ENCODE peak calls at places on chromosome 2, in seven cellular contexts. U, M, X, R, E, A and H are unnamed samples.

GRCh38 chr2:26730950-26731349 is 33.1 kb upstream of the SLC35F6 start:
- DNase-seq in U (no peak), M (no peak), X (no peak), R (no peak), E (peak), A (no peak), H (no peak)

GRCh38 chr2:109209941-109210340 is 80.9 kb downstream of the SH3RF3 start:
- DNase-seq in U (no peak), M (no peak), X (no peak), R (no peak), E (no peak), A (no peak), H (no peak)

GRCh38 chr2:13128139-13128538 is 411.4 kb downstream of the TRIB2 start:
- DNase-seq in U (no peak), M (no peak), X (no peak), R (no peak), E (no peak), A (no peak), H (no peak)

GRCh38 chr2:222608081-222608480 is 47.8 kb downstream of the FARSB start:
- DNase-seq in U (no peak), M (no peak), X (no peak), R (no peak), E (no peak), A (no peak), H (no peak)

GRCh38 chr2:134819334-134819733 is 19.1 kb upstream of the ACMSD start:
- DNase-seq in U (no peak), M (no peak), X (peak), R (no peak), E (no peak), A (no peak), H (no peak)

GRCh38 chr2:172662099-172662498 is 73.5 kb upstream of the RAPGEF4 start:
- DNase-seq in U (no peak), M (no peak), X (no peak), R (no peak), E (no peak), A (no peak), H (no peak)

GRCh38 chr2:20424300-20425290 is 22.3 kb upstream of the RHOB start:
- DNase-seq in U (peak), M (no peak), X (no peak), R (peak), E (peak), A (peak), H (peak)

GRCh38 chr2:30149513-30149912 is 2.7 kb downstream of the YPEL5 start:
- DNase-seq in U (peak), M (no peak), X (no peak), R (no peak), E (no peak), A (no peak), H (peak)

DNA sequence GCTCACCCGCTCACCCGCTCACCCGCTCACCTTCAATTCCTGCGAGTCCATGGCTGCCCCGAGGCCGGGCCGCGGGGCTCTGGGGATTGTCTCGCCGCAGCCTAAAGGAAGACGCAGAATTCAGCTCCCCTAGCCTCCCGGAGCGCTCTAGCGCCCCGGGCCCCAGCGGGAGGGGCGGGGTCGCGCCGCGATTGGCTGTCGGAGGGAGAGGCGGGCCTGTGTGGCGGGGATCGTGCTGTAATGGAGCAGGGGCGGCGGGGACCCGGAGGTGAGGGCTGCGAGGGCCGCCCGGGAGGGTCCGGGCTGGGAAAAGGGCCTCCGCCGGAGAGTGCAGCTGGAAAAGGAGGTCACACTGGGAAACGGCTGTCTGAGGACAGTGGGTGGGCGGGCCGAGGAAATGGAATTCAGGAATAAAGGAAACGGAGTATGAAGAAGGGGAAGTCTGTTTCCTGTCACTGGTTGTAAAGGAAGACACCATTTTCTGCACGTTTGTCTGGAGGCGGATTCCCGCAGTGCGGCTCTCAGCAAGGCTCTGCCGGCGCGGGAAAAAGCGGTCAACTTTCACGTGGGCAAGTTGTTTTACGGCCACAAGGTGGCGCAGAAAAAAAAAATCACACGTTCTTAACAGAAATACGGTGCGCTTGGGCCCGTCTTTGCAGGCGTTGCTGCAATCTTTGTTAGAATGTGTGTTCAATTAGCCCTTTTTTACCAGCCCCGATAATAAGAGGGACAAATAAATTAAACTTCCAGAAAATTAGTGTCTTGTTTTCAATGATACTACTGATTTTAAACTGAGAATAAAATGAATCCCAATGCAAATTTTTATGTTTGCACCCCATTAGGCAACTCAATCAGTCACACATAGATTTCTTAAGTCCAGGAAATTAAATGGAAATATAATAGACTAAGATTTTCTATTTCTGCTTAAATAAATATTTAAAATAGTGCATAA is at the start of gene TTC21B:
- DNase-seq in U (peak), M (peak), X (peak), R (peak), E (peak), A (peak), H (peak)
- TF ChIP-seq POLR2A in U (peak), M (peak), X (peak), R (peak), E (peak), A (peak), H (peak)

GRCh38 chr2:33409417-33409955 is 67.0 kb upstream of the RASGRP3 start:
- DNase-seq in U (no peak), M (no peak), X (no peak), R (no peak), E (no peak), A (no peak), H (no peak)
- TF ChIP-seq POLR2A in U (no peak), M (no peak), X (no peak), R (no peak), E (no peak), A (no peak), H (no peak)

DNA sequence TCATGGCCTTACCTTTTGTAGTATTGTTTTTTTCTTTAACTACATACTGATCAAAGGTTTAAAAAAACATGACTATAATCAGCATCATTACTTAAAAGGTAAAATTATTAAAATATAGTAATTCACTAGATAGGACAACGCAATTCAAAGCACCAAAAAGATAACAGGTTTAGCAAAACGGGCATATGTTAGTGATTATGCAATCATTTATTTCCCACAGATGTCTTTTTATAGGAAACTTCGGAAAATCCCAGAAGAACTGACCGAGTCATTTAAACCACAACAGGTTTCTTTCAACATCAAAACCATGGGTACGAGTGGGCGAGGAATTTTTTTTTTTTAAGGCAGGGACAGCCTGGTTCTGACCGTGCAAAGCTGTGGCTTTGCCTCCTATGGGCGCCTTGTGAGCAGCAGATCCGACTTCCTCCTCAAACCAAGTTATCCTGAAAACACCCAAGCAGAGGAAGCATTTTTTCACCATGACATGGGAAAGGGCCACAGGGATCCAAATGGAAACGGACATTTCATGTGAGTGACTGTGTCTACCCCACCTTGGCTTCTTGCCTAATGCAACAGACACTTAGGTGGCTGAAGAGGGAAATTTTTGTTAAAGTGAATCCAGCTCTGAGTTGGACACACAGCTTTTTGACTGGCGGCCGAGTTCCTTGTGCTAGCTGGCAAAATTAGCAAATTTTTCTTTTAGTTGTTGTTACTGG is 487.2 kb upstream of the ZEB2 start:
- DNase-seq in U (peak), M (peak), X (peak), R (no peak), E (no peak), A (no peak), H (no peak)
- TF ChIP-seq POLR2A in U (no peak), M (no peak), X (no peak), R (no peak), E (no peak), A (no peak), H (no peak)

GRCh38 chr2:148645925-148646559 is 1.5 kb downstream of the EPC2 start:
- DNase-seq in U (peak), M (no peak), X (peak), R (peak), E (peak), A (peak), H (peak)
- TF ChIP-seq POLR2A in U (no peak), M (no peak), X (no peak), R (peak), E (no peak), A (peak), H (no peak)

GRCh38 chr2:47311764-47312503 is 91.0 kb upstream of the MSH2 start:
- DNase-seq in U (no peak), M (no peak), X (no peak), R (no peak), E (no peak), A (no peak), H (peak)

GRCh38 chr2:47309952-47310800 is 92.8 kb upstream of the MSH2 start:
- DNase-seq in U (peak), M (no peak), X (peak), R (no peak), E (no peak), A (peak), H (peak)

GRCh38 chr2:47309472-47309951 is 93.4 kb upstream of the MSH2 start:
- DNase-seq in U (no peak), M (no peak), X (no peak), R (no peak), E (no peak), A (peak), H (no peak)

GRCh38 chr2:47312504-47312875 is 90.5 kb upstream of the MSH2 start:
- DNase-seq in U (no peak), M (no peak), X (no peak), R (no peak), E (no peak), A (no peak), H (no peak)

GRCh38 chr2:47310801-47311560 is 92.0 kb upstream of the MSH2 start:
- DNase-seq in U (no peak), M (peak), X (peak), R (peak), E (peak), A (peak), H (peak)
- TF ChIP-seq POLR2A in U (no peak), M (no peak), X (no peak), R (no peak), E (no peak), A (no peak), H (no peak)

GRCh38 chr2:157471078-157471477 is 27.2 kb upstream of the CYTIP start:
- DNase-seq in U (no peak), M (no peak), X (no peak), R (no peak), E (no peak), A (no peak), H (no peak)

GRCh38 chr2:157466764-157467163 is 22.9 kb upstream of the CYTIP start:
- DNase-seq in U (peak), M (no peak), X (no peak), R (no peak), E (no peak), A (no peak), H (no peak)

GRCh38 chr2:157473585-157473984 is 29.7 kb upstream of the CYTIP start:
- DNase-seq in U (no peak), M (no peak), X (no peak), R (no peak), E (no peak), A (no peak), H (no peak)

GRCh38 chr2:157468931-157469708 is 25.2 kb upstream of the CYTIP start:
- DNase-seq in U (peak), M (no peak), X (no peak), R (no peak), E (no peak), A (peak), H (no peak)

DNA sequence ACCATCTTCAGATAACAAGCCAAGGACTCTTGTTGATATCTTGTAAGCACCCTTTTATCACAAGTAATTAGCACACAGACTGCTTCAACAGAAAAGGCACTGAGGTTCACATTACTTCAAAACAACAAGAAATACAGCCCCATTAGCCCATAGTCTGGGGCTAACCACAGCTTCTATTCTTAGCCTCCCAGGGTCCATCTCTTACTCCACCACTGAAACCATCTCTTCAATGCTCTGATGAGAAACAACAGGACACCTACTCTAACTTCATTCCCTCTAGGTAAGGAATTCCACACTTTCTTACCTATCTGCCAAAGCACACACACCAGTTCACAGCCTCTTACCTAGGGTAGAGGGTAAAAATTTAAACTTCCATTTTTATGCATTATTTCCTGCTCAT is 26.4 kb upstream of the CYTIP start:
- DNase-seq in U (peak), M (no peak), X (no peak), R (no peak), E (no peak), A (no peak), H (no peak)
- TF ChIP-seq POLR2A in U (no peak), M (no peak), X (no peak), R (no peak), E (no peak), A (no peak), H (no peak)

GRCh38 chr2:117980783-117981676 is 32.8 kb downstream of the CCDC93 start:
- DNase-seq in U (peak), M (no peak), X (peak), R (no peak), E (no peak), A (no peak), H (no peak)

GRCh38 chr2:117981810-117982209 is 32.1 kb downstream of the CCDC93 start:
- DNase-seq in U (no peak), M (no peak), X (no peak), R (no peak), E (no peak), A (no peak), H (no peak)

GRCh38 chr2:117982376-117983033 is 31.4 kb downstream of the CCDC93 start:
- DNase-seq in U (no peak), M (no peak), X (no peak), R (no peak), E (no peak), A (no peak), H (no peak)

GRCh38 chr2:117979911-117980341 is 33.9 kb downstream of the CCDC93 start:
- DNase-seq in U (no peak), M (no peak), X (no peak), R (no peak), E (no peak), A (no peak), H (no peak)

GRCh38 chr2:117980381-117980780 is 33.5 kb downstream of the CCDC93 start:
- DNase-seq in U (no peak), M (no peak), X (no peak), R (no peak), E (no peak), A (no peak), H (no peak)
- TF ChIP-seq POLR2A in U (no peak), M (no peak), X (no peak), R (no peak), E (no peak), A (no peak), H (no peak)